ENCODE peak calls at places on chromosomes 2 and 18, in ten cellular contexts. V is spleen; W is SW480; F is NCI-H2081 treated with DMSO at 0.1 percent for 48 hours; X is activated CD4-positive, alpha-beta T cell treated with anti-CD3 and anti-CD28 coated beads for 1 hour; C is AG09319; B is stimulated activated CD4-positive, alpha-beta T cell treated with anti-CD3 and anti-CD28 coated beads, Interleukin-2, amount 100 ng/mL, for 24 hours; A is ELR; E is astrocyte of the spinal cord; U is stimulated activated CD8-positive, alpha-beta memory T cell treated with anti-CD3 and anti-CD28 coated beads, Interleukin-15, amount 100 ng/mL, for 1 hour. D is an unnamed sample.
A peak's percentile ranks its signal among the peaks of the same experiment; 100 is the strongest.

GRCh38 chr2:129024796-129025195 is 706.1 kb upstream of the HS6ST1 start:
- DNase-seq in V (no peak), W (no peak), F (no peak), X (no peak), C (no peak), B (no peak), A (no peak), E (no peak), U (no peak), D (no peak)

GRCh38 chr2:219291394-219291793 is 12.2 kb downstream of the DNAJB2 start:
- DNase-seq in V (no peak), W (no peak), F (no peak), X (no peak), C (no peak), B (no peak), A (no peak), E (no peak), U (no peak), D (peak; percentile 44)

GRCh38 chr18:74522635-74523548 is 11.4 kb upstream of the CNDP1 start:
- DNase-seq in V (peak; percentile 70), W (no peak), F (no peak), X (no peak), C (no peak), B (no peak), A (no peak), E (no peak), U (no peak), D (peak; percentile 52)

GRCh38 chr18:2948038-2948437 is 64.9 kb downstream of the LPIN2 start:
- DNase-seq in V (no peak), W (peak; percentile 17), F (no peak), X (no peak), C (no peak), B (no peak), A (peak; percentile 42), E (peak; percentile 66), U (no peak), D (no peak)

GRCh38 chr2:189285351-189285750 is 105.8 kb upstream of the COL5A2 start:
- DNase-seq in V (no peak), W (no peak), F (no peak), X (no peak), C (no peak), B (no peak), A (peak; percentile 50), E (peak; percentile 29), U (no peak), D (no peak)

GRCh38 chr2:108594982-108595464 is 60.8 kb downstream of the LIMS1 start:
- DNase-seq in V (no peak), W (peak; percentile 99), F (no peak), X (no peak), C (no peak), B (no peak), A (peak; percentile 95), E (peak; percentile 98), U (no peak), D (no peak)

GRCh38 chr2:100824842-100825241 is 4.9 kb downstream of the NPAS2 start:
- DNase-seq in V (no peak), W (no peak), F (no peak), X (no peak), C (no peak), B (no peak), A (no peak), E (no peak), U (no peak), D (no peak)

GRCh38 chr2:231597014-231597611 is 4.4 kb downstream of the TEX44 start:
- DNase-seq in V (no peak), W (no peak), F (no peak), X (no peak), C (peak; percentile 66), B (no peak), A (no peak), E (peak; percentile 36), U (no peak), D (no peak)

GRCh38 chr2:36411962-36412444 is 56.4 kb downstream of the CRIM1 start:
- DNase-seq in V (no peak), W (no peak), F (no peak), X (no peak), C (no peak), B (no peak), A (peak; percentile 56), E (no peak), U (no peak), D (no peak)

GRCh38 chr18:41585512-41585911 is 369.5 kb upstream of the PIK3C3 start:
- DNase-seq in V (no peak), W (no peak), F (no peak), X (no peak), C (no peak), B (no peak), A (no peak), E (no peak), U (no peak), D (no peak)

GRCh38 chr18:65752625-65753325 is 2.0 kb downstream of the CDH7 start:
- DNase-seq in V (no peak), W (no peak), F (no peak), X (no peak), C (no peak), B (no peak), A (no peak), E (no peak), U (no peak), D (no peak)

GRCh38 chr2:11899896-11900295 is 153.5 kb downstream of the LPIN1 start:
- DNase-seq in V (no peak), W (no peak), F (no peak), X (no peak), C (no peak), B (no peak), A (no peak), E (no peak), U (no peak), D (no peak)

GRCh38 chr2:128756372-128756730 is 437.7 kb upstream of the HS6ST1 start:
- DNase-seq in V (no peak), W (no peak), F (no peak), X (no peak), C (no peak), B (no peak), A (no peak), E (no peak), U (no peak), D (no peak)

GRCh38 chr2:143344780-143345179 is 215.6 kb downstream of the ARHGAP15 start:
- DNase-seq in V (no peak), W (no peak), F (no peak), X (no peak), C (no peak), B (no peak), A (no peak), E (no peak), U (no peak), D (no peak)

GRCh38 chr2:239275037-239275685 is 125.7 kb downstream of the HDAC4 start:
- DNase-seq in V (peak; percentile 93), W (peak; percentile 95), F (no peak), X (peak; percentile 74), C (peak; percentile 94), B (peak; percentile 75), A (peak; percentile 98), E (peak; percentile 98), U (peak; percentile 55), D (peak; percentile 87)

GRCh38 chr2:1010373-1011017 is 59.8 kb downstream of the SNTG2 start:
- DNase-seq in V (no peak), W (no peak), F (peak; percentile 77), X (no peak), C (no peak), B (no peak), A (no peak), E (no peak), U (no peak), D (no peak)

GRCh38 chr2:37905033-37905432 is 20.1 kb upstream of the RMDN2 start:
- DNase-seq in V (no peak), W (no peak), F (no peak), X (no peak), C (no peak), B (no peak), A (no peak), E (no peak), U (no peak), D (no peak)

GRCh38 chr18:44592639-44593038 is 88.0 kb upstream of the SETBP1 start:
- DNase-seq in V (no peak), W (no peak), F (no peak), X (no peak), C (no peak), B (no peak), A (peak; percentile 43), E (peak; percentile 70), U (no peak), D (no peak)

GRCh38 chr18:52716926-52717325 is 376.9 kb downstream of the DCC start:
- DNase-seq in V (no peak), W (peak; percentile 53), F (no peak), X (no peak), C (no peak), B (no peak), A (peak; percentile 1), E (peak; percentile 53), U (no peak), D (no peak)

GRCh38 chr2:177405029-177405692 is 12.6 kb downstream of the AGPS start:
- DNase-seq in V (no peak), W (no peak), F (no peak), X (no peak), C (no peak), B (no peak), A (no peak), E (no peak), U (no peak), D (no peak)

GRCh38 chr2:96930351-96931015 is 55.9 kb downstream of the FAM178B start:
- DNase-seq in V (no peak), W (no peak), F (no peak), X (no peak), C (no peak), B (no peak), A (no peak), E (no peak), U (no peak), D (no peak)

GRCh38 chr18:30705943-30706342 is 336.6 kb downstream of the DSC3 start:
- DNase-seq in V (no peak), W (no peak), F (no peak), X (no peak), C (no peak), B (no peak), A (peak; percentile 47), E (no peak), U (no peak), D (no peak)

GRCh38 chr2:25505630-25506029 is 163.9 kb upstream of the DNMT3A start:
- DNase-seq in V (no peak), W (no peak), F (no peak), X (no peak), C (no peak), B (no peak), A (peak; percentile 68), E (peak; percentile 62), U (no peak), D (no peak)

GRCh38 chr18:45686892-45687611 is 36.9 kb upstream of the SLC14A1 start:
- DNase-seq in V (peak; percentile 90), W (no peak), F (no peak), X (no peak), C (no peak), B (peak; percentile 39), A (no peak), E (peak; percentile 28), U (no peak), D (no peak)

GRCh38 chr2:237075749-237076599 is 9.7 kb upstream of the COPS8 start:
- DNase-seq in V (no peak), W (peak; percentile 71), F (no peak), X (no peak), C (no peak), B (no peak), A (no peak), E (no peak), U (no peak), D (no peak)

GRCh38 chr18:50128506-50129271 is 66.3 kb downstream of the MYO5B start:
- DNase-seq in V (no peak), W (peak; percentile 13), F (no peak), X (no peak), C (no peak), B (no peak), A (no peak), E (no peak), U (no peak), D (no peak)

GRCh38 chr18:47215554-47216138 is 35.8 kb downstream of the SKOR2 start:
- DNase-seq in V (no peak), W (peak; percentile 42), F (no peak), X (no peak), C (peak; percentile 19), B (peak; percentile 2), A (peak; percentile 68), E (peak; percentile 52), U (no peak), D (no peak)

GRCh38 chr2:122955761-122956160 is 1069.3 kb upstream of the CNTNAP5 start:
- DNase-seq in V (no peak), W (no peak), F (no peak), X (no peak), C (no peak), B (no peak), A (no peak), E (no peak), U (no peak), D (no peak)

D was measured in sigmoid colon.